ENCODE peak calls at places on chromosomes 13 and 19, in five cellular contexts. L is astrocyte of the spinal cord; R is HCT116; K is CD8-positive, alpha-beta memory T cell; S is cardiac muscle cell. J is an unnamed sample.
A peak's percentile ranks its signal among the peaks of the same experiment; 100 is the strongest.

GRCh38 chr19:3826163-3826562 is 40.0 kb upstream of the MATK start:
- DNase-seq in R (no peak), K (no peak), S (peak; percentile 43), L (no peak), J (no peak)

GRCh38 chr13:110797230-110797877 is 83.9 kb downstream of the ING1 start:
- DNase-seq in S (no peak), K (no peak), L (no peak), R (no peak), J (no peak)

GRCh38 chr19:50835103-50835784 is 1.9 kb upstream of the KLK15 start:
- DNase-seq in R (no peak), L (no peak), K (no peak), S (peak; percentile 27), J (peak; percentile 28)

GRCh38 chr13:29543230-29544215 is 52.0 kb downstream of the SLC7A1 start:
- DNase-seq in R (no peak), K (no peak), S (no peak), L (peak; percentile 49), J (no peak)

GRCh38 chr13:24038405-24038804 is 122.1 kb upstream of the SPATA13 start:
- DNase-seq in K (no peak), R (no peak), L (peak; percentile 68), S (no peak), J (no peak)

GRCh38 chr13:48858523-48858922 is 117.2 kb upstream of the FNDC3A start:
- DNase-seq in K (no peak), R (no peak), S (no peak), L (no peak), J (no peak)

GRCh38 chr13:23146811-23147245 is 34.0 kb upstream of the SGCG start:
- DNase-seq in R (no peak), K (no peak), S (no peak), L (no peak), J (no peak)

GRCh38 chr19:4140237-4140711 is 13.2 kb upstream of the CREB3L3 start:
- DNase-seq in L (peak; percentile 59), K (no peak), R (peak; percentile 79), S (peak; percentile 79), J (peak; percentile 57)

GRCh38 chr19:55492362-55492944 is 4.2 kb downstream of the SSC5D start:
- DNase-seq in L (no peak), S (no peak), R (no peak), K (no peak), J (no peak)

GRCh38 chr19:11355160-11356073 is at the start of gene PLPPR2:
- DNase-seq in S (peak; percentile 88), L (peak; percentile 91), K (peak; percentile 82), R (peak; percentile 82), J (peak; percentile 95)

GRCh38 chr19:534088-534487 is 2.5 kb downstream of the CDC34 start:
- DNase-seq in R (no peak), L (no peak), S (no peak), K (no peak), J (no peak)

GRCh38 chr19:37348060-37348459 is 22.8 kb upstream of the ZNF527 start:
- DNase-seq in S (no peak), R (no peak), K (no peak), L (no peak), J (no peak)
- H3K4me3 ChIP-seq in S (no peak overlapping the region), R (no peak overlapping the region), K (no peak overlapping the region), L (no peak overlapping the region), J (no peak overlapping the region)

GRCh38 chr13:107476068-107476467 is 739.3 kb downstream of the LIG4 start:
- DNase-seq in L (no peak), K (no peak), R (no peak), S (no peak), J (no peak)

DNA sequence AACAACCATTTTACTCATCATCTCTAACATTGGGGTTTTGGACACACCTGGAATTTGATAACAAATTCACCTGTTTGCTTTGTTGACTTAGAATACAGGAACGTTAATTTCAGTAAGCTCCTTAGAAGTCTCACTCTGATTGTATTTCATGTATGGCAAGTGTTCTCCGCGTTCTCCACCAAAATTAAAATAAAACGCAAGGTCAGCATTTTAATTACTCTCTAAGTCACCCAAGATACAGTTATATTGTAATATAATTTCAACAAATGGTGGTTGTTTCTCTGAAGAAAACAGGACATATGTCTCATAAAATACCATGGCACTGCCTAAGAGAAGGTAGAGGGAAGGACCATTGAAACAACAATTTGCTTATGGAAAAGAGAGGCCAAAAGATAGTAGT is 742.1 kb downstream of the LIG4 start:
- DNase-seq in R (no peak), K (no peak), S (no peak), L (no peak), J (no peak)
- H3K4me3 ChIP-seq in R (no peak overlapping the region), K (no peak overlapping the region), S (no peak overlapping the region), L (no peak overlapping the region), J (no peak overlapping the region)

GRCh38 chr19:53157601-53158000 is 1.3 kb downstream of the ZNF347 start:
- DNase-seq in R (no peak), L (peak; percentile 18), K (no peak), S (peak; percentile 17), J (peak; percentile 36)
- H3K4me3 ChIP-seq in R (no peak overlapping the region), L (peak overlapping the region; percentile 65), K (peak overlapping the region; percentile 70), S (peak overlapping the region; percentile 58), J (peak overlapping the region; percentile 67)

DNA sequence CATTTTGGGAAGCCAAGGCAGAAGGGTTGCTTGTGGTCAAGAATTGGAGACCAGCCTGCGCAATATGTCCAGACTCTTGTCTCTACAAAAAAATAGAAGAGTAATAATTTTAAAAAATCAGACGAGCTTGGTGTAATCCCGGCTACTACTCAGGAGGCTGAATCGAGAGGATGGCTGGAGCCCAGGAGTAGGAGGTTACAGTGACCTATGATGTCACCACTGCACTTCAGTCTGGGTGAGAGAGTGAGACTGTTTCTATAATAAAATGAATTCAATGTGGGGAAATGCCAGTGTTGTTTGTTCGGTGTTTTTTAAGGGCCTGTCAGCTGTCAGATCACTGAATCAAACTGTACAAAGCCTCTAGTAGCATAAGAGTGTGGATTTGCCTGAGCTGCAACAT is 1.2 kb upstream of the FBXL3 start:
- DNase-seq in K (no peak), L (peak; percentile 34), R (no peak), S (no peak), J (peak; percentile 71)
- H3K4me3 ChIP-seq in K (no peak overlapping the region), L (no peak overlapping the region), R (no peak overlapping the region), S (no peak overlapping the region), J (peak overlapping the region; percentile 99)

J was measured in testis.